ENCODE peak calls at places on chromosomes 4 and X, in five cellular contexts. X is GM23248, P is IMR-90, D is neuronal stem cell, L is mesenchymal stem cell. A is an unnamed sample.

GRCh38 chr4:7526929-7527535 is 92.3 kb upstream of the PSAPL1 start:
- DNase-seq in P (no peak), X (no peak), L (no peak), D (no peak), A (no peak)

GRCh38 chrX:10467793-10468192 is 152.6 kb downstream of the MID1 start:
- DNase-seq in P (peak; percentile 54), X (peak; percentile 59), D (no peak), L (peak; percentile 45), A (no peak)

GRCh38 chrX:69221239-69222102 is 56.2 kb upstream of the PJA1 start:
- DNase-seq in D (peak; percentile 48), P (no peak), L (no peak), X (no peak), A (no peak)

GRCh38 chr4:122536001-122536400 is 79.5 kb upstream of the IL2 start:
- DNase-seq in X (no peak), P (peak; percentile 1), L (no peak), D (no peak), A (no peak)

GRCh38 chr4:144646523-144647094 is 653 bp downstream of the HHIP start:
- DNase-seq in P (no peak), X (peak; percentile 33), L (peak; percentile 21), D (no peak), A (no peak)

GRCh38 chr4:29770627-29771026 is 949.5 kb upstream of the PCDH7 start:
- DNase-seq in D (no peak), X (no peak), P (peak; percentile 17), L (peak; percentile 6), A (no peak)

GRCh38 chr4:111630705-111631104 is 514.5 kb upstream of the FAM241A start:
- DNase-seq in D (no peak), P (peak; percentile 42), X (peak; percentile 72), L (peak; percentile 53), A (no peak)

GRCh38 chr4:160880186-160880585 is 1283.6 kb downstream of the FSTL5 start:
- DNase-seq in L (no peak), P (no peak), D (no peak), X (no peak), A (no peak)

GRCh38 chrX:68146054-68146453 is 287.2 kb downstream of the OPHN1 start:
- DNase-seq in X (peak; percentile 61), D (no peak), P (peak; percentile 62), L (peak; percentile 43), A (peak; percentile 67)

GRCh38 chr4:71275570-71275969 is 63.2 kb upstream of the SLC4A4 start:
- DNase-seq in X (no peak), D (no peak), P (no peak), L (no peak), A (no peak)

GRCh38 chr4:158376441-158376840 is 145.2 kb upstream of the RXFP1 start:
- DNase-seq in X (peak; percentile 9), L (no peak), D (no peak), P (no peak), A (no peak)

GRCh38 chrX:52923781-52924241 is 26.7 kb downstream of the FAM156B start:
- DNase-seq in P (peak; percentile 69), D (no peak), X (peak; percentile 61), L (peak; percentile 43), A (peak; percentile 90)

GRCh38 chrX:108735680-108736508 is 469 bp downstream of the IRS4 start:
- DNase-seq in X (peak; percentile 32), L (peak; percentile 15), D (no peak), P (no peak), A (no peak)

GRCh38 chr4:10096976-10097330 is 19.6 kb downstream of the WDR1 start:
- DNase-seq in P (no peak), L (no peak), X (no peak), D (no peak), A (no peak)

GRCh38 chrX:2548731-2549423 is 48.1 kb upstream of the DHRSX start:
- DNase-seq in X (no peak), P (no peak), L (no peak), D (no peak), A (no peak)

GRCh38 chrX:93874554-93874953 is 200.5 kb downstream of the FAM133A start:
- DNase-seq in X (peak; percentile 20), D (peak; percentile 12), P (no peak), L (peak; percentile 0), A (peak; percentile 73)

GRCh38 chr4:84309191-84309590 is 189.9 kb downstream of the NKX6-1 start:
- DNase-seq in P (no peak), X (no peak), L (no peak), D (no peak), A (no peak)

GRCh38 chrX:101595739-101596419 is 21.9 kb downstream of the ARMCX6 start:
- DNase-seq in D (peak; percentile 62), P (peak; percentile 75), L (peak; percentile 75), X (peak; percentile 70), A (peak; percentile 83)

GRCh38 chr4:48905363-48906015 is 1.1 kb downstream of the OCIAD2 start:
- DNase-seq in D (no peak), P (peak; percentile 61), X (peak; percentile 58), L (peak; percentile 52), A (peak; percentile 36)

GRCh38 chrX:39309721-39310152 is 508.5 kb downstream of the MID1IP1 start:
- DNase-seq in X (no peak), D (no peak), P (no peak), L (peak; percentile 66), A (no peak)

GRCh38 chr4:1767770-1768366 is 25.2 kb upstream of the FGFR3 start:
- DNase-seq in P (peak; percentile 8), X (peak; percentile 71), L (peak; percentile 52), D (no peak), A (peak; percentile 76)

GRCh38 chr4:71198958-71199357 is 139.9 kb upstream of the SLC4A4 start:
- DNase-seq in L (no peak), P (no peak), X (no peak), D (no peak), A (no peak)

GRCh38 chr4:149785686-149786431 is 29.8 kb downstream of the IQCM start:
- DNase-seq in P (peak; percentile 24), D (no peak), X (peak; percentile 45), L (no peak), A (no peak)

GRCh38 chr4:185211641-185212040 is 2.2 kb downstream of the SNX25 start:
- DNase-seq in D (no peak), X (no peak), L (no peak), P (no peak), A (no peak)
- H3K27ac ChIP-seq in D (no peak overlapping the region), X (no peak overlapping the region), L (no peak overlapping the region), P (no peak overlapping the region), A (peak overlapping the region; percentile 95)

GRCh38 chrX:150507251-150507856 is 61.1 kb upstream of the MTM1 start:
- DNase-seq in X (peak; percentile 64), D (no peak), L (no peak), P (no peak), A (no peak)
- H3K9ac ChIP-seq in X (peak overlapping the region; percentile 47), D (no peak overlapping the region), L (peak overlapping the region; percentile 48), P (no peak overlapping the region), A (no peak overlapping the region)

GRCh38 chr4:162894387-162894786 is 272.3 kb downstream of the NAF1 start:
- DNase-seq in D (no peak), X (no peak), L (no peak), P (no peak), A (no peak)
- H3K4me2 ChIP-seq in D (no peak overlapping the region), X (no peak overlapping the region), L (no peak overlapping the region), P (no peak overlapping the region), A (no peak overlapping the region)

GRCh38 chr4:44415251-44415650 is 33.4 kb downstream of the KCTD8 start:
- DNase-seq in X (no peak), D (no peak), L (no peak), P (no peak), A (no peak)
- H3K27ac ChIP-seq in X (no peak overlapping the region), D (no peak overlapping the region), L (no peak overlapping the region), P (no peak overlapping the region), A (no peak overlapping the region)

GRCh38 chrX:40734956-40735317 is 405 bp downstream of the MED14 start:
- DNase-seq in L (peak; percentile 24), P (no peak), X (peak; percentile 45), D (no peak), A (peak; percentile 73)

GRCh38 chrX:40736170-40736505 is 796 bp upstream of the MED14 start:
- DNase-seq in X (no peak), L (no peak), P (no peak), D (no peak), A (no peak)

GRCh38 chrX:40729923-40730584 is 5.3 kb downstream of the MED14 start:
- DNase-seq in D (no peak), X (no peak), L (no peak), P (no peak), A (no peak)

GRCh38 chrX:40735318-40736169 is at the start of gene MED14:
- DNase-seq in D (peak; percentile 75), P (peak; percentile 83), X (peak; percentile 89), L (peak; percentile 88), A (peak; percentile 97)

GRCh38 chrX:40733691-40734090 is 1.7 kb downstream of the MED14 start:
- DNase-seq in X (peak; percentile 17), D (no peak), L (peak; percentile 3), P (no peak), A (no peak)
- H3K9ac ChIP-seq in X (peak overlapping the region; percentile 96), D (no peak overlapping the region), L (peak overlapping the region; percentile 96), P (peak overlapping the region; percentile 36), A (peak overlapping the region; percentile 87)

GRCh38 chrX:150366951-150367545 is 3.9 kb downstream of the MAMLD1 start:
- DNase-seq in D (no peak), L (peak; percentile 86), P (peak; percentile 79), X (peak; percentile 74), A (no peak)
- H3K4me2 ChIP-seq in D (no peak overlapping the region), L (peak overlapping the region; percentile 87), P (peak overlapping the region; percentile 97), X (peak overlapping the region; percentile 98), A (no peak overlapping the region)

DNA sequence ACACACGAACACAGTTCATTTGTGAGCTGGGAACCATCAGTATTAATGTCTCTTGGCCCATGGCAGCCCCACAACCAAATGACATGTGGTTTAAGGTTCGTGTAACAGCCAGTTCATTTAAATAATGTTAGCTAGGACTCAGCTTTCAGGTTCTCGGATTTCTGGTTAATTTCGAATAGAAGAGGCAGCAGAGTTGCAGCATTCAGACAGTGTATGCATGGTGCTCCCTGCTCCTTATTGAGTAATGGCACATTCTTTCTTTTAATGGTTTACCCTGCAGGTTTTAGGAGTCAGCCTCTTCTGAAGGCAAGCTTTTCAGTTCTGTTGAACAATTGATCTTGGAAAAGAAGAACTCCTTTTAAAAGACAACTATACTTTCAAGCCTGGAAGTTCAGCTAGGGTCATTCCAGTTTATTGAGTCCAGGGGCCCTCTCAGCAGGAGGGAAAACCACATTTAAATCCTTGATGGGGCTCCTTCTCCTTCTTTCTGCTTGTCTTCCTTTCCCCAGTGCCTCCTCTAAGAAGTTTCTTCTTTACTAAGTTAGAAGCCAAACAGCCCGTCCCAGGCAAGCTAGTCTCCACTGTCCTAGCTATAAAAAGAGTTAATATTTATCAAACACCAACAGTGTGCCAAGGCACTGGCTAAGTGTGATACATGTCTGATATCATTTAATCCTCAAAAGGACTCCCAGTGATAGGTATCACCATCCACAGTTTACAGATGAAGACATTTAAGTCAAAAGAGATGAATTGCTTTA is 5.0 kb upstream of the RNF175 start:
- DNase-seq in P (no peak), X (no peak), D (no peak), L (peak; percentile 21), A (peak; percentile 49)
- H3K27ac ChIP-seq in P (no peak overlapping the region), X (no peak overlapping the region), D (peak overlapping the region; percentile 98), L (peak overlapping the region; percentile 31), A (no peak overlapping the region)